ENCODE peak calls at places on chromosomes 1 and 21, in eight cellular contexts. B is activated T-cell treated with anti-CD3 and anti-CD28 coated beads for 48 hours; Z is ACHN; E is naive thymus-derived CD4-positive, alpha-beta T cell; V is GM18507; F is dermis blood vessel endothelial cell; P is pancreas; Y is naive B cell. O is an unnamed sample.

GRCh38 chr1:165887877-165888551 is 60.6 kb downstream of the UCK2 start:
- DNase-seq in B (no peak), Z (no peak), E (no peak), V (no peak), F (no peak), P (no peak), Y (no peak), O (no peak)

GRCh38 chr1:41656088-41656487 is 171.6 kb upstream of the EDN2 start:
- DNase-seq in B (no peak), Z (no peak), E (no peak), V (no peak), F (no peak), P (no peak), Y (no peak), O (no peak)

GRCh38 chr1:230270185-230270939 is 155.8 kb downstream of the PGBD5 start:
- DNase-seq in B (peak; percentile 21), Z (no peak), E (no peak), V (no peak), F (peak; percentile 59), P (no peak), Y (no peak), O (no peak)

GRCh38 chr1:115277276-115277675 is 60.8 kb downstream of the NGF start:
- DNase-seq in B (no peak), Z (no peak), E (no peak), V (no peak), F (no peak), P (no peak), Y (no peak), O (no peak)

GRCh38 chr1:63732666-63733065 is 41.2 kb upstream of the ROR1 start:
- DNase-seq in B (no peak), Z (peak; percentile 16), E (no peak), V (no peak), F (peak; percentile 63), P (no peak), Y (no peak), O (no peak)

GRCh38 chr1:163168053-163168452 is 34.7 kb downstream of the RGS5 start:
- DNase-seq in B (no peak), Z (peak; percentile 91), E (no peak), V (no peak), F (peak; percentile 97), P (no peak), Y (no peak), O (no peak)

GRCh38 chr1:115118086-115118485 is 28.8 kb upstream of the TSPAN2 start:
- DNase-seq in B (no peak), Z (no peak), E (no peak), V (no peak), F (no peak), P (no peak), Y (no peak), O (no peak)

GRCh38 chr1:58907398-58907797 is 123.6 kb upstream of the JUN start:
- DNase-seq in B (no peak), Z (no peak), E (no peak), V (no peak), F (no peak), P (no peak), Y (no peak), O (no peak)

GRCh38 chr1:245235156-245235555 is 80.4 kb downstream of the KIF26B start:
- DNase-seq in B (no peak), Z (no peak), E (no peak), V (no peak), F (no peak), P (no peak), Y (no peak), O (no peak)

GRCh38 chr1:231770776-231771175 is 144.2 kb downstream of the DISC1 start:
- DNase-seq in B (no peak), Z (no peak), E (no peak), V (no peak), F (no peak), P (no peak), Y (no peak), O (no peak)

GRCh38 chr21:31509108-31510017 is 150.1 kb upstream of the SOD1 start:
- DNase-seq in B (peak; percentile 79), Z (peak; percentile 45), E (peak; percentile 81), V (peak; percentile 37), F (no peak), P (no peak), Y (no peak), O (peak; percentile 25)

GRCh38 chr1:201675143-201675542 is 136.2 kb downstream of the NAV1 start:
- DNase-seq in B (no peak), Z (peak; percentile 20), E (no peak), V (no peak), F (peak; percentile 47), P (no peak), Y (no peak), O (no peak)

GRCh38 chr1:162605225-162605927 is 26.9 kb upstream of the DDR2 start:
- DNase-seq in B (no peak), Z (peak; percentile 47), E (no peak), V (no peak), F (peak; percentile 92), P (no peak), Y (no peak), O (no peak)

GRCh38 chr21:14862794-14863720 is 201.7 kb downstream of the NRIP1 start:
- DNase-seq in B (no peak), Z (peak; percentile 36), E (no peak), V (no peak), F (peak; percentile 56), P (no peak), Y (no peak), O (no peak)

GRCh38 chr1:100134872-100135271 is 1.9 kb downstream of the TRMT13 start:
- DNase-seq in B (no peak), Z (no peak), E (no peak), V (no peak), F (peak; percentile 18), P (no peak), Y (no peak), O (no peak)

GRCh38 chr21:45489480-45489982 is 52.7 kb downstream of the SLC19A1 start:
- DNase-seq in B (no peak), Z (no peak), E (no peak), V (no peak), F (no peak), P (no peak), Y (no peak), O (no peak)

GRCh38 chr1:111505641-111506119 is 2.2 kb upstream of the ADORA3 start:
- DNase-seq in B (no peak), Z (no peak), E (no peak), V (no peak), F (no peak), P (no peak), Y (peak; percentile 83), O (peak; percentile 68)

GRCh38 chr1:203796223-203796747 is 862 bp downstream of the ZBED6 start:
- DNase-seq in B (peak; percentile 17), Z (peak; percentile 39), E (peak; percentile 46), V (no peak), F (peak; percentile 54), P (no peak), Y (peak; percentile 26), O (peak; percentile 23)

GRCh38 chr1:94803517-94804441 is 16.4 kb upstream of the SLC44A3 start:
- DNase-seq in B (no peak), Z (no peak), E (no peak), V (no peak), F (no peak), P (no peak), Y (no peak), O (no peak)

GRCh38 chr1:233725423-233725822 is 111.5 kb downstream of the KCNK1 start:
- DNase-seq in B (no peak), Z (no peak), E (no peak), V (no peak), F (no peak), P (no peak), Y (no peak), O (no peak)

GRCh38 chr1:22661880-22662279 is 8.8 kb downstream of the C1QB start:
- DNase-seq in B (no peak), Z (no peak), E (no peak), V (no peak), F (no peak), P (no peak), Y (no peak), O (no peak)